ENCODE peak calls at places on chromosomes 3 and 15, in five cellular contexts. K, V, U, Z and J are unnamed samples.

GRCh38 chr15:52527898-52528464 is 699 bp downstream of the MYO5A start:
- DNase-seq in U (no peak), K (peak; percentile 25), V (peak; percentile 24), Z (no peak), J (peak; percentile 19)

GRCh38 chr3:127915115-127915936 is at the start of gene KBTBD12:
- DNase-seq in U (no peak), K (no peak), V (peak; percentile 67), Z (no peak), J (peak; percentile 57)

GRCh38 chr3:4225005-4225471 is 78.1 kb upstream of the SETMAR start:
- DNase-seq in Z (no peak), K (no peak), V (no peak), U (no peak), J (no peak)

GRCh38 chr3:131907809-131908208 is 127.0 kb downstream of the CPNE4 start:
- DNase-seq in V (no peak), Z (no peak), U (no peak), K (peak; percentile 40), J (no peak)

GRCh38 chr3:50170689-50171088 is 15.6 kb downstream of the SEMA3F start:
- DNase-seq in V (no peak), K (peak; percentile 80), Z (peak; percentile 26), U (no peak), J (no peak)

GRCh38 chr3:80051602-80051962 is 283.8 kb upstream of the ROBO1 start:
- DNase-seq in Z (no peak), K (no peak), V (no peak), U (no peak), J (no peak)

GRCh38 chr15:75666823-75667501 is 19.2 kb downstream of the SNX33 start:
- DNase-seq in Z (peak; percentile 91), K (peak; percentile 97), U (peak; percentile 86), V (peak; percentile 45), J (peak; percentile 81)

GRCh38 chr3:133996251-133996661 is 33.5 kb downstream of the SLCO2A1 start:
- DNase-seq in K (no peak), U (no peak), V (no peak), Z (no peak), J (no peak)

GRCh38 chr3:14265246-14265962 is 86.8 kb downstream of the LSM3 start:
- DNase-seq in U (no peak), K (peak; percentile 70), V (no peak), Z (no peak), J (peak; percentile 29)

GRCh38 chr3:62318365-62318751 is 55.0 kb downstream of the FEZF2 start:
- DNase-seq in U (no peak), K (no peak), V (no peak), Z (no peak), J (no peak)

GRCh38 chr3:71564361-71564760 is 19.2 kb downstream of the FOXP1 start:
- DNase-seq in K (no peak), Z (no peak), U (no peak), V (peak; percentile 78), J (no peak)

GRCh38 chr3:4709336-4709735 is 216.2 kb downstream of the ITPR1 start:
- DNase-seq in K (peak; percentile 31), Z (no peak), U (no peak), V (no peak), J (no peak)

GRCh38 chr3:107425033-107425432 is 47.8 kb downstream of the CCDC54 start:
- DNase-seq in U (no peak), K (no peak), V (no peak), Z (no peak), J (no peak)

GRCh38 chr15:61835476-61836106 is 224.7 kb downstream of the VPS13C start:
- DNase-seq in V (peak; percentile 71), K (peak; percentile 71), Z (no peak), U (no peak), J (peak; percentile 61)

GRCh38 chr3:113167929-113168771 is 43.2 kb upstream of the BOC start:
- DNase-seq in U (no peak), Z (no peak), V (no peak), K (no peak), J (no peak)

GRCh38 chr3:178084938-178085816 is 451.1 kb upstream of the KCNMB2 start:
- DNase-seq in U (peak; percentile 17), Z (peak; percentile 48), V (peak; percentile 34), K (peak; percentile 95), J (peak; percentile 79)

GRCh38 chr15:60568883-60569495 is 90.0 kb upstream of the ICE2 start:
- DNase-seq in V (no peak), U (no peak), K (no peak), Z (no peak), J (no peak)

GRCh38 chr3:134239538-134239937 is 11.1 kb downstream of the RYK start:
- DNase-seq in V (no peak), U (no peak), Z (no peak), K (no peak), J (no peak)

GRCh38 chr3:127195417-127195816 is 2.5 kb downstream of the PRR23E start:
- DNase-seq in V (no peak), Z (no peak), U (no peak), K (no peak), J (peak; percentile 7)

GRCh38 chr3:111252795-111253194 is 181.2 kb downstream of the NECTIN3 start:
- DNase-seq in V (no peak), U (no peak), Z (no peak), K (peak; percentile 59), J (no peak)

GRCh38 chr3:22236490-22237271 is 485.7 kb upstream of the ZNF385D start:
- DNase-seq in Z (no peak), V (no peak), U (no peak), K (peak; percentile 7), J (no peak)

GRCh38 chr15:73838795-73839565 is 34.4 kb upstream of the TBC1D21 start:
- DNase-seq in U (no peak), Z (no peak), V (peak; percentile 67), K (peak; percentile 13), J (no peak)

GRCh38 chr3:194514626-194515025 is 27.8 kb upstream of the ATP13A3 start:
- DNase-seq in Z (no peak), K (no peak), U (no peak), V (no peak), J (no peak)

GRCh38 chr15:62895139-62895866 is 147.2 kb upstream of the TPM1 start:
- DNase-seq in Z (peak; percentile 61), U (no peak), K (peak; percentile 67), V (no peak), J (no peak)

GRCh38 chr15:62897634-62898033 is 144.9 kb upstream of the TPM1 start:
- DNase-seq in K (no peak), U (no peak), V (no peak), Z (no peak), J (no peak)

GRCh38 chr15:62895905-62896316 is 146.6 kb upstream of the TPM1 start:
- DNase-seq in Z (peak; percentile 72), U (no peak), K (peak; percentile 73), V (no peak), J (no peak)

GRCh38 chr15:62896380-62896866 is 146.1 kb upstream of the TPM1 start:
- DNase-seq in V (peak; percentile 43), Z (no peak), K (no peak), U (no peak), J (no peak)

GRCh38 chr15:62896969-62897486 is 145.5 kb upstream of the TPM1 start:
- DNase-seq in Z (peak; percentile 98), U (peak; percentile 81), V (peak; percentile 95), K (peak; percentile 98), J (peak; percentile 86)
- H3K27ac ChIP-seq in Z (peak overlapping the region; percentile 100), U (peak overlapping the region; percentile 81), V (peak overlapping the region; percentile 87), K (peak overlapping the region; percentile 64), J (peak overlapping the region; percentile 63)

GRCh38 chr3:190320594-190321362 is 1.5 kb downstream of the CLDN1 start:
- DNase-seq in V (no peak), K (no peak), U (no peak), Z (no peak), J (no peak)
- H3K4me3 ChIP-seq in V (peak overlapping the region; percentile 82), K (no peak overlapping the region), U (no peak overlapping the region), Z (peak overlapping the region; percentile 30), J (no peak overlapping the region)

GRCh38 chr3:155031191-155031590 is 48.9 kb upstream of the MME start:
- DNase-seq in V (no peak), K (peak; percentile 84), U (no peak), Z (no peak), J (no peak)
- H3K27ac ChIP-seq in V (no peak overlapping the region), K (no peak overlapping the region), U (no peak overlapping the region), Z (no peak overlapping the region), J (no peak overlapping the region)

GRCh38 chr3:171028779-171029232 is 2.3 kb upstream of the SLC2A2 start:
- DNase-seq in V (no peak), Z (peak; percentile 76), K (peak; percentile 94), U (no peak), J (no peak)
- H3K4me3 ChIP-seq in V (peak overlapping the region; percentile 28), Z (peak overlapping the region; percentile 44), K (peak overlapping the region; percentile 0), U (peak overlapping the region; percentile 53), J (no peak overlapping the region)

DNA sequence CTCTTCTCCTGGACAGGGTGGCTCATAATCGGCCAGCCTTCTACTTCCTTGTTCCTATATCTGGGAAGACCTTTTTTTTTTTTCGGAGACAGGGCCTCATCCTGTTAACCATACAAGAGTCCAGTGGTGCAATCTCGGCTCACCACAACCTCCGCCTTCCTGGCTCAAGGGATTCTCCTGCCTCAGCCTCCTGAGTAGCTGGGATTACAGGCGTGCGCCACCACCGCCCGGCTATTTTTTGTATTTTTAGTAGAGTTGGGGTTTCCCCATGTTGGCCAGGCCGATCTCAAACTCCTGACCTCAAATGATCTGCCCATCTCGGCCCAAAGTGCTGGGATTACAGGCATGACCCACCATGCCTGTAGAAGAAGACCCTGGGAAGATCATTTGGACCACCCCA is 4.5 kb downstream of the PLEKHO2 start:
- DNase-seq in K (peak; percentile 44), U (no peak), V (no peak), Z (no peak), J (no peak)
- H3K27ac ChIP-seq in K (no peak overlapping the region), U (no peak overlapping the region), V (no peak overlapping the region), Z (no peak overlapping the region), J (no peak overlapping the region)

DNA sequence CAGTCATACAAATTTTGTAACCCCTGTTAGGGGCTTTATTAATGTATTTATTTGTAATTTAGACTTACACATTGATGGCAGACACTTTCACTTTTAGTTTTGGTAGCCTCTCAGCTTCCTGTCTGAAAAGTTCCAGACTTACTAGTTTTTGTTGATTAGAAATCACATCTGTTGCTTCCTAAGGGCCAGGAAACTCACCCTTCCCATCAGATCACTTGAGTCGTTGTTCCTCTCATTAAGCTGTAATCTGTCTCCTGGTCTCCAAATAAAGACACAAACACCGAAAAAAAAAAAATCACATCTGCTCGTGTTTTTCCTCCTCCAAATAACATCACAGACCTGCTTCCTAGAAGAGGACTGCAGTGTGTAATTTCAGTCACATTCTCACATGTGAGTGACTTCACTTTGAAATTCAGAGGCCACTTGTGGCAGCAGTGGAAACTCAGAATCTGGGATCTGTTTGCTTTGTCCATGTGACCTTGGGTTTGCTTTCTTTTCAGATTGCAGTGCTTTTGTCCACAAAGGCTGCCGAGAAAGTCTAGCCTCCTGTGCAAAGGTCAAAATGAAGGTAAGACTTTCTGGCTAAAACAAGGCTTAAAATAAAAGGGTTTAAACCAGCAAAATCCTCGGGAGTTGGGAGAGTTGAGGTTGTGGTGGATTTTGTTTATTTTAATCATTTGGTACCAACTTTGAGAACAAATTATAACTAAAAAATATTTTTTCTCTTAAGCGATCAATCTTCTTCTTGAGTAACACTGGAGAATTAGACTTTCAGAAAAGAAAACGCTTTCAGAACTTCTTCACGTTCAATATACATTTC is 87.0 kb downstream of the KLHL25 start:
- DNase-seq in K (peak; percentile 75), Z (no peak), U (no peak), V (peak; percentile 63), J (peak; percentile 52)
- H3K4me3 ChIP-seq in K (no peak overlapping the region), Z (peak overlapping the region; percentile 30), U (peak overlapping the region; percentile 52), V (peak overlapping the region; percentile 24), J (no peak overlapping the region)

GRCh38 chr3:29694331-29694730 is 413.5 kb downstream of the RBMS3 start:
- DNase-seq in Z (no peak), U (no peak), K (peak; percentile 36), V (no peak), J (no peak)
- H3K27ac ChIP-seq in Z (no peak overlapping the region), U (peak overlapping the region; percentile 77), K (peak overlapping the region; percentile 93), V (no peak overlapping the region), J (no peak overlapping the region)